ENCODE peak calls at places on chromosomes 4 and X, in nine cellular contexts. O, L, C, X, B, V, P, T and F are unnamed samples.

GRCh38 chrX:20595928-20596550 is 329.3 kb upstream of the RPS6KA3 start:
- DNase-seq in L (no peak), P (no peak), B (no peak), C (peak; percentile 34), T (no peak), X (no peak), V (no peak), O (no peak), F (no peak)

GRCh38 chr4:8394125-8394524 is 46.4 kb downstream of the ACOX3 start:
- DNase-seq in X (no peak), P (peak; percentile 82), V (no peak), L (no peak), B (no peak), C (no peak), T (no peak), O (peak; percentile 77), F (no peak)

GRCh38 chr4:106864231-106864630 is 171.9 kb downstream of the DKK2 start:
- DNase-seq in B (no peak), O (no peak), C (no peak), V (no peak), T (no peak), X (no peak), P (peak; percentile 94), L (no peak), F (no peak)

GRCh38 chr4:76993787-76994641 is 44.5 kb downstream of the SEPTIN11 start:
- DNase-seq in T (peak; percentile 60), X (peak; percentile 69), V (no peak), L (peak; percentile 30), B (no peak), C (no peak), O (no peak), P (no peak), F (peak; percentile 78)

GRCh38 chr4:794911-795725 is 30.8 kb downstream of the CPLX1 start:
- DNase-seq in X (no peak), B (peak; percentile 38), V (no peak), L (no peak), O (no peak), T (no peak), C (no peak), P (no peak), F (no peak)

GRCh38 chr4:119111296-119111695 is 24.3 kb upstream of the MYOZ2 start:
- DNase-seq in X (no peak), T (no peak), P (no peak), O (no peak), B (no peak), L (no peak), V (no peak), C (no peak), F (no peak)

GRCh38 chr4:52883183-52883621 is 21.1 kb downstream of the RASL11B start:
- DNase-seq in T (no peak), B (no peak), P (peak; percentile 11), L (no peak), V (no peak), C (no peak), O (no peak), X (no peak), F (no peak)

GRCh38 chr4:41533685-41534084 is 4.3 kb upstream of the LIMCH1 start:
- DNase-seq in O (no peak), B (no peak), T (no peak), P (no peak), L (no peak), V (no peak), C (no peak), X (no peak), F (no peak)

GRCh38 chr4:5168891-5169290 is 117.6 kb downstream of the STK32B start:
- DNase-seq in P (no peak), B (no peak), L (no peak), O (no peak), T (no peak), X (no peak), C (no peak), V (no peak), F (no peak)

GRCh38 chrX:25067271-25068172 is 51.8 kb upstream of the ARX start:
- DNase-seq in C (no peak), B (no peak), V (no peak), O (no peak), P (no peak), T (no peak), X (no peak), L (no peak), F (peak; percentile 3)

GRCh38 chr4:154622598-154622997 is 10.1 kb upstream of the FGG start:
- DNase-seq in X (peak; percentile 3), B (no peak), V (peak; percentile 40), O (peak; percentile 31), P (peak; percentile 73), L (peak; percentile 29), T (no peak), C (no peak), F (no peak)

GRCh38 chrX:135389717-135390116 is 32.0 kb upstream of the SMIM10L2A start:
- DNase-seq in B (no peak), V (no peak), O (no peak), L (no peak), X (no peak), T (no peak), P (peak; percentile 5), C (no peak), F (no peak)

GRCh38 chr4:184472540-184473264 is 1.6 kb downstream of the IRF2 start:
- DNase-seq in L (peak; percentile 71), C (peak; percentile 65), T (peak; percentile 62), V (peak; percentile 83), O (peak; percentile 63), P (peak; percentile 65), X (peak; percentile 52), B (peak; percentile 91), F (peak; percentile 83)

GRCh38 chr4:113434247-113434587 is 327.3 kb downstream of the CAMK2D start:
- DNase-seq in L (no peak), T (no peak), V (no peak), P (peak; percentile 49), X (no peak), B (no peak), C (no peak), O (no peak), F (no peak)

GRCh38 chr4:18020145-18020670 is 1.3 kb downstream of the LCORL start:
- DNase-seq in O (peak; percentile 18), T (peak; percentile 21), V (peak; percentile 66), B (no peak), L (peak; percentile 16), X (no peak), P (peak; percentile 23), C (no peak), F (peak; percentile 24)

GRCh38 chr4:186236126-186236525 is 8.8 kb downstream of the KLKB1 start:
- DNase-seq in C (no peak), L (no peak), V (no peak), X (no peak), O (no peak), B (no peak), T (no peak), P (no peak), F (no peak)

GRCh38 chr4:104826171-104826570 is 320.5 kb upstream of the TET2 start:
- DNase-seq in X (no peak), B (no peak), C (no peak), O (no peak), L (no peak), P (no peak), V (no peak), T (no peak), F (no peak)

GRCh38 chr4:7861440-7861881 is 78.2 kb downstream of the AFAP1 start:
- DNase-seq in L (no peak), O (no peak), C (no peak), B (no peak), V (no peak), X (no peak), P (peak; percentile 91), T (no peak), F (no peak)